ENCODE peak calls at places on chromosomes 1 and 21, in eight cellular contexts. One of them, this sample, is unnamed.
A peak's percentile ranks its signal among the peaks of the same experiment; 100 is the strongest.

GRCh38 chr1:64822621-64823020 is 77.7 kb downstream of the RAVER2 start:
- DNase-seq in ovary: no peak
- DNase-seq in esophagus muscularis mucosa: no peak
- DNase-seq in heart left ventricle: no peak
- DNase-seq in CD8-positive, alpha-beta T cell: no peak
- DNase-seq in neural progenitor cell: no peak
- DNase-seq in CD4-positive, alpha-beta T cell: no peak
- DNase-seq in testis: no peak
- DNase-seq in this sample: no peak

GRCh38 chr1:25037174-25038074 is 107.3 kb upstream of the RUNX3 start:
- DNase-seq in ovary: no peak
- DNase-seq in esophagus muscularis mucosa: no peak
- DNase-seq in heart left ventricle: no peak
- DNase-seq in CD8-positive, alpha-beta T cell: no peak
- DNase-seq in neural progenitor cell: peak; percentile 70
- DNase-seq in CD4-positive, alpha-beta T cell: peak; percentile 67
- DNase-seq in testis: peak; percentile 29
- DNase-seq in this sample: no peak

GRCh38 chr1:84847253-84848247 is 45.5 kb downstream of the LPAR3 start:
- DNase-seq in ovary: peak; percentile 29
- DNase-seq in esophagus muscularis mucosa: peak; percentile 90
- DNase-seq in heart left ventricle: peak; percentile 63
- DNase-seq in CD8-positive, alpha-beta T cell: no peak
- DNase-seq in neural progenitor cell: no peak
- DNase-seq in CD4-positive, alpha-beta T cell: peak; percentile 7
- DNase-seq in testis: peak; percentile 92
- DNase-seq in this sample: peak; percentile 66

GRCh38 chr1:78092686-78093085 is 46.9 kb downstream of the GIPC2 start:
- DNase-seq in ovary: no peak
- DNase-seq in esophagus muscularis mucosa: no peak
- DNase-seq in heart left ventricle: no peak
- DNase-seq in CD8-positive, alpha-beta T cell: no peak
- DNase-seq in neural progenitor cell: no peak
- DNase-seq in CD4-positive, alpha-beta T cell: no peak
- DNase-seq in testis: no peak
- DNase-seq in this sample: no peak

GRCh38 chr1:112806090-112806642 is 91.0 kb upstream of the PPM1J start:
- DNase-seq in ovary: no peak
- DNase-seq in esophagus muscularis mucosa: no peak
- DNase-seq in heart left ventricle: no peak
- DNase-seq in CD8-positive, alpha-beta T cell: no peak
- DNase-seq in neural progenitor cell: no peak
- DNase-seq in CD4-positive, alpha-beta T cell: no peak
- DNase-seq in testis: no peak
- DNase-seq in this sample: no peak

GRCh38 chr1:62585481-62586155 is 11.7 kb upstream of the ANGPTL3 start:
- DNase-seq in ovary: no peak
- DNase-seq in esophagus muscularis mucosa: no peak
- DNase-seq in heart left ventricle: no peak
- DNase-seq in CD8-positive, alpha-beta T cell: no peak
- DNase-seq in neural progenitor cell: no peak
- DNase-seq in CD4-positive, alpha-beta T cell: no peak
- DNase-seq in testis: no peak
- DNase-seq in this sample: no peak

GRCh38 chr1:48978413-48978812 is 201.7 kb upstream of the BEND5 start:
- DNase-seq in ovary: no peak
- DNase-seq in esophagus muscularis mucosa: no peak
- DNase-seq in heart left ventricle: no peak
- DNase-seq in CD8-positive, alpha-beta T cell: no peak
- DNase-seq in neural progenitor cell: no peak
- DNase-seq in CD4-positive, alpha-beta T cell: no peak
- DNase-seq in testis: no peak
- DNase-seq in this sample: no peak

GRCh38 chr1:30762152-30762930 is 4.8 kb upstream of the LAPTM5 start:
- DNase-seq in ovary: no peak
- DNase-seq in esophagus muscularis mucosa: no peak
- DNase-seq in heart left ventricle: no peak
- DNase-seq in CD8-positive, alpha-beta T cell: no peak
- DNase-seq in neural progenitor cell: no peak
- DNase-seq in CD4-positive, alpha-beta T cell: no peak
- DNase-seq in testis: no peak
- DNase-seq in this sample: no peak

GRCh38 chr1:56908619-56909340 is 54.2 kb downstream of the C8A start:
- DNase-seq in ovary: no peak
- DNase-seq in esophagus muscularis mucosa: no peak
- DNase-seq in heart left ventricle: no peak
- DNase-seq in CD8-positive, alpha-beta T cell: no peak
- DNase-seq in neural progenitor cell: no peak
- DNase-seq in CD4-positive, alpha-beta T cell: no peak
- DNase-seq in testis: no peak
- DNase-seq in this sample: no peak

GRCh38 chr1:170562644-170563338 is 30.8 kb downstream of the GORAB start:
- DNase-seq in ovary: peak; percentile 69
- DNase-seq in esophagus muscularis mucosa: no peak
- DNase-seq in heart left ventricle: peak; percentile 82
- DNase-seq in CD8-positive, alpha-beta T cell: no peak
- DNase-seq in neural progenitor cell: no peak
- DNase-seq in CD4-positive, alpha-beta T cell: peak; percentile 17
- DNase-seq in testis: peak; percentile 65
- DNase-seq in this sample: peak; percentile 10

GRCh38 chr1:99672022-99672421 is 26.1 kb downstream of the PALMD start:
- DNase-seq in ovary: no peak
- DNase-seq in esophagus muscularis mucosa: no peak
- DNase-seq in heart left ventricle: no peak
- DNase-seq in CD8-positive, alpha-beta T cell: no peak
- DNase-seq in neural progenitor cell: no peak
- DNase-seq in CD4-positive, alpha-beta T cell: no peak
- DNase-seq in testis: no peak
- DNase-seq in this sample: no peak

GRCh38 chr1:53362851-53363642 is 35.2 kb upstream of the LRP8 start:
- DNase-seq in ovary: no peak
- DNase-seq in esophagus muscularis mucosa: peak; percentile 62
- DNase-seq in heart left ventricle: peak; percentile 2
- DNase-seq in CD8-positive, alpha-beta T cell: no peak
- DNase-seq in neural progenitor cell: no peak
- DNase-seq in CD4-positive, alpha-beta T cell: no peak
- DNase-seq in testis: peak; percentile 12
- DNase-seq in this sample: peak; percentile 9

GRCh38 chr1:43463461-43463860 is 9.7 kb upstream of the HYI start:
- DNase-seq in ovary: no peak
- DNase-seq in esophagus muscularis mucosa: no peak
- DNase-seq in heart left ventricle: no peak
- DNase-seq in CD8-positive, alpha-beta T cell: no peak
- DNase-seq in neural progenitor cell: no peak
- DNase-seq in CD4-positive, alpha-beta T cell: no peak
- DNase-seq in testis: no peak
- DNase-seq in this sample: no peak

GRCh38 chr1:177983824-177984528 is 14.1 kb upstream of the SEC16B start:
- DNase-seq in ovary: peak; percentile 69
- DNase-seq in esophagus muscularis mucosa: no peak
- DNase-seq in heart left ventricle: peak; percentile 48
- DNase-seq in CD8-positive, alpha-beta T cell: no peak
- DNase-seq in neural progenitor cell: peak; percentile 63
- DNase-seq in CD4-positive, alpha-beta T cell: no peak
- DNase-seq in testis: peak; percentile 60
- DNase-seq in this sample: no peak

GRCh38 chr1:226670062-226670461 is 69.0 kb downstream of the ITPKB start:
- DNase-seq in ovary: peak; percentile 10
- DNase-seq in esophagus muscularis mucosa: no peak
- DNase-seq in heart left ventricle: no peak
- DNase-seq in CD8-positive, alpha-beta T cell: no peak
- DNase-seq in neural progenitor cell: no peak
- DNase-seq in CD4-positive, alpha-beta T cell: no peak
- DNase-seq in testis: no peak
- DNase-seq in this sample: no peak
- H3K27ac ChIP-seq in ovary: no peak overlapping the region
- H3K27ac ChIP-seq in esophagus muscularis mucosa: peak overlapping the region; percentile 100
- H3K27ac ChIP-seq in heart left ventricle: peak overlapping the region; percentile 29
- H3K27ac ChIP-seq in CD8-positive, alpha-beta T cell: no peak overlapping the region
- H3K27ac ChIP-seq in neural progenitor cell: no peak overlapping the region
- H3K27ac ChIP-seq in CD4-positive, alpha-beta T cell: no peak overlapping the region
- H3K27ac ChIP-seq in testis: no peak overlapping the region
- H3K27ac ChIP-seq in this sample: no peak overlapping the region

GRCh38 chr1:193545171-193545570 is 358.8 kb upstream of the B3GALT2 start:
- DNase-seq in ovary: no peak
- DNase-seq in esophagus muscularis mucosa: no peak
- DNase-seq in heart left ventricle: no peak
- DNase-seq in CD8-positive, alpha-beta T cell: no peak
- DNase-seq in neural progenitor cell: no peak
- DNase-seq in CD4-positive, alpha-beta T cell: no peak
- DNase-seq in testis: no peak
- DNase-seq in this sample: no peak

GRCh38 chr1:193553562-193553961 is 367.1 kb upstream of the B3GALT2 start:
- DNase-seq in ovary: no peak
- DNase-seq in esophagus muscularis mucosa: no peak
- DNase-seq in heart left ventricle: no peak
- DNase-seq in CD8-positive, alpha-beta T cell: no peak
- DNase-seq in neural progenitor cell: no peak
- DNase-seq in CD4-positive, alpha-beta T cell: no peak
- DNase-seq in testis: no peak
- DNase-seq in this sample: no peak

GRCh38 chr1:193543259-193543658 is 356.8 kb upstream of the B3GALT2 start:
- DNase-seq in ovary: no peak
- DNase-seq in esophagus muscularis mucosa: no peak
- DNase-seq in heart left ventricle: no peak
- DNase-seq in CD8-positive, alpha-beta T cell: no peak
- DNase-seq in neural progenitor cell: peak; percentile 5
- DNase-seq in CD4-positive, alpha-beta T cell: no peak
- DNase-seq in testis: peak; percentile 53
- DNase-seq in this sample: no peak

GRCh38 chr1:193552274-193552673 is 365.9 kb upstream of the B3GALT2 start:
- DNase-seq in ovary: no peak
- DNase-seq in esophagus muscularis mucosa: no peak
- DNase-seq in heart left ventricle: no peak
- DNase-seq in CD8-positive, alpha-beta T cell: no peak
- DNase-seq in neural progenitor cell: no peak
- DNase-seq in CD4-positive, alpha-beta T cell: no peak
- DNase-seq in testis: no peak
- DNase-seq in this sample: no peak

DNA sequence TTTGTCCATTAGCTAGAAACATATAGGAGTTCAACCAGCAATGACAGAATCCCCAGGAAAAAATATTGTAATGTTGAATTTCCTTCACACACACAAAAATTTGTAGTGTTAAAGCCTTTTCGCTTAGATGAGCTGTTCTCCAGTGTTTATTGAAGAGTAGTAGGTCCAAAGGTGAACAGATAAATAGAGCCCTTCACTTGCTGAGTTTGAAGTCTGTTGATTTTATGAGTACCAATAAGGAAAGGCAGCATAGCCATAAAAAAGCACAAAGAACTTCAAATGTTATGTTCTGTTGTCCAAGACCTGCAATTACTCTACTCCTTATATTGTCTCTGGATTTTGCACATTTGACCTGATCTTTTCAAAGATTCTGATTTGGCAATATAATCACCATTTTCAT is 362.7 kb upstream of the B3GALT2 start:
- DNase-seq in ovary: no peak
- DNase-seq in esophagus muscularis mucosa: no peak
- DNase-seq in heart left ventricle: no peak
- DNase-seq in CD8-positive, alpha-beta T cell: no peak
- DNase-seq in neural progenitor cell: no peak
- DNase-seq in CD4-positive, alpha-beta T cell: no peak
- DNase-seq in testis: no peak
- DNase-seq in this sample: no peak
- TF ChIP-seq CTCF in ovary: no peak
- TF ChIP-seq CTCF in esophagus muscularis mucosa: no peak
- TF ChIP-seq CTCF in heart left ventricle: no peak
- TF ChIP-seq CTCF in CD8-positive, alpha-beta T cell: no peak
- TF ChIP-seq CTCF in neural progenitor cell: no peak
- TF ChIP-seq CTCF in CD4-positive, alpha-beta T cell: no peak
- TF ChIP-seq CTCF in testis: no peak
- TF ChIP-seq CTCF in this sample: no peak

GRCh38 chr21:38797470-38797869 is 8.3 kb upstream of the ETS2 start:
- DNase-seq in ovary: no peak
- DNase-seq in esophagus muscularis mucosa: no peak
- DNase-seq in heart left ventricle: no peak
- DNase-seq in CD8-positive, alpha-beta T cell: no peak
- DNase-seq in neural progenitor cell: no peak
- DNase-seq in CD4-positive, alpha-beta T cell: no peak
- DNase-seq in testis: no peak
- DNase-seq in this sample: no peak
- H3K27me3 ChIP-seq in ovary: no peaks in the 10 kb centered on the region
- H3K27me3 ChIP-seq in esophagus muscularis mucosa: no peaks in the 10 kb centered on the region
- H3K27me3 ChIP-seq in heart left ventricle: no peaks in the 10 kb centered on the region
- H3K27me3 ChIP-seq in CD8-positive, alpha-beta T cell: no peaks in the 10 kb centered on the region
- H3K27me3 ChIP-seq in neural progenitor cell: no peaks in the 10 kb centered on the region
- H3K27me3 ChIP-seq in CD4-positive, alpha-beta T cell: no peaks in the 10 kb centered on the region
- H3K27me3 ChIP-seq in testis: no peaks in the 10 kb centered on the region
- H3K27me3 ChIP-seq in this sample: no peaks in the 10 kb centered on the region

DNA sequence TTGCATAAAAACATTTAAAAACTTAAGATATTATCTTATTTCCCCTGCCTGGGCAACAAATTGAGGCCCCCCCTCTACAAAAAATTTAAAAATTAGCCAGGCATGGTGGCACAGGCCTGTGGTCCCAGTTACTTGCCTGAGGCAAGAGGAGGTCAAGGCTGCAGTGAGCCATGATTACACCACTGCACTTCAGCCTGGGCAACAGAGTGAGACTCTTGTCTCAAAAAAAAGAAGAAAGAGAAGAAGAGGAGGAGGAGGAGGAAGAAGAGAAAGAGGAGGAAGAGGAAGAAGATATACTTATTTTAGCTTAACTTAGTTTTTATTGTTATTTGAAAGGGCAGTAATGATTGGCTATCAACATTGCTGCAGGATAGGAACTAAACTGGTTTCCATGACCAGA is 73.8 kb upstream of the IPO9 start:
- DNase-seq in ovary: no peak
- DNase-seq in esophagus muscularis mucosa: no peak
- DNase-seq in heart left ventricle: no peak
- DNase-seq in CD8-positive, alpha-beta T cell: no peak
- DNase-seq in neural progenitor cell: no peak
- DNase-seq in CD4-positive, alpha-beta T cell: no peak
- DNase-seq in testis: no peak
- DNase-seq in this sample: no peak
- H3K27ac ChIP-seq in ovary: no peak overlapping the region
- H3K27ac ChIP-seq in esophagus muscularis mucosa: no peak overlapping the region
- H3K27ac ChIP-seq in heart left ventricle: no peak overlapping the region
- H3K27ac ChIP-seq in CD8-positive, alpha-beta T cell: no peak overlapping the region
- H3K27ac ChIP-seq in neural progenitor cell: no peak overlapping the region
- H3K27ac ChIP-seq in CD4-positive, alpha-beta T cell: no peak overlapping the region
- H3K27ac ChIP-seq in testis: no peak overlapping the region
- H3K27ac ChIP-seq in this sample: no peak overlapping the region